ENCODE peak calls at places on chromosomes 11 and 22, in ten cellular contexts. L is cardiac fibroblast; I is neural crest cell; G is EL; W is glutamatergic neuron; A is GM06990; B is iris pigment epithelial cell; F is H54; T is fibroblast of lung; H is stimulated activated CD4-positive, alpha-beta T cell treated with anti-CD3 and anti-CD28 coated beads, Interleukin-4, amount 100 ng/mL, for 24 hours. Y is an unnamed sample.

GRCh38 chr11:83272627-83273026 is 13.5 kb downstream of the CCDC90B start:
- DNase-seq in L (peak), W (no peak), T (peak), F (peak), G (peak), H (no peak), A (no peak), B (peak), I (no peak), Y (no peak)

GRCh38 chr22:47835726-47836125 is 1073.3 kb downstream of the TBC1D22A start:
- DNase-seq in I (no peak), A (no peak), F (peak), B (peak), L (peak), W (no peak), G (peak), H (no peak), T (peak), Y (no peak)

GRCh38 chr11:57103899-57104605 is 77.7 kb upstream of the LRRC55 start:
- DNase-seq in T (no peak), B (no peak), W (no peak), L (no peak), A (no peak), H (no peak), I (no peak), F (no peak), G (no peak), Y (no peak)

GRCh38 chr11:47533690-47534135 is 19.2 kb downstream of the CELF1 start:
- DNase-seq in I (no peak), F (no peak), T (peak), L (peak), H (no peak), B (peak), W (no peak), G (peak), A (no peak), Y (no peak)

GRCh38 chr11:133955945-133956421 is 785 bp downstream of the IGSF9B start:
- DNase-seq in G (no peak), T (no peak), L (no peak), H (no peak), A (no peak), W (peak), F (no peak), B (no peak), I (no peak), Y (peak)

GRCh38 chr22:35475545-35475944 is 65.1 kb upstream of the RASD2 start:
- DNase-seq in T (no peak), L (no peak), B (no peak), G (no peak), I (no peak), F (no peak), W (no peak), A (no peak), H (no peak), Y (no peak)

GRCh38 chr22:28728621-28729313 is 12.9 kb downstream of the CHEK2 start:
- DNase-seq in A (no peak), B (peak), T (no peak), W (no peak), G (no peak), F (no peak), L (no peak), I (no peak), H (no peak), Y (no peak)

GRCh38 chr22:50506611-50507420 is 686 bp downstream of the LMF2 start:
- DNase-seq in H (no peak), A (no peak), B (no peak), L (no peak), T (no peak), W (peak), I (no peak), G (no peak), F (no peak), Y (no peak)

GRCh38 chr11:118003021-118003423 is 16.8 kb downstream of the IL10RA start:
- DNase-seq in G (no peak), W (no peak), H (peak), A (no peak), B (no peak), I (no peak), F (no peak), T (no peak), L (no peak), Y (peak)

GRCh38 chr11:66172146-66172545 is 96.3 kb upstream of the RAB1B start:
- DNase-seq in A (no peak), B (peak), W (no peak), L (peak), F (no peak), G (peak), I (no peak), T (peak), H (peak), Y (no peak)

GRCh38 chr11:112963368-112963955 is 2.2 kb downstream of the NCAM1 start:
- DNase-seq in L (no peak), G (no peak), T (no peak), H (no peak), I (no peak), W (peak), B (no peak), F (no peak), A (no peak), Y (no peak)